ENCODE peak calls at places on chromosomes 12 and 14, in four cellular contexts. B is WTC11, M is AML-193, E is astrocyte of the spinal cord. G is an unnamed sample.

GRCh38 chr14:105473677-105474477 is 744 bp upstream of the CRIP2 start:
- DNase-seq in B (peak; percentile 99), M (peak; percentile 11), E (peak; percentile 95), G (peak; percentile 63)

GRCh38 chr12:96371787-96372699 is 28.2 kb downstream of the CDK17 start:
- DNase-seq in B (no peak), M (no peak), E (no peak), G (no peak)

GRCh38 chr14:102993523-102993922 is 63.8 kb downstream of the CDC42BPB start:
- DNase-seq in B (no peak), M (no peak), E (peak; percentile 44), G (no peak)

GRCh38 chr12:20701106-20701505 is 6.0 kb downstream of the SLCO1C1 start:
- DNase-seq in B (no peak), M (no peak), E (no peak), G (no peak)

GRCh38 chr12:13036881-13037280 is 7.3 kb upstream of the FAM234B start:
- DNase-seq in B (no peak), M (no peak), E (no peak), G (no peak)

GRCh38 chr12:67366530-67367196 is 97.5 kb downstream of the CAND1 start:
- DNase-seq in B (no peak), M (no peak), E (peak; percentile 53), G (no peak)

GRCh38 chr14:96748371-96748770 is 48.8 kb upstream of the VRK1 start:
- DNase-seq in B (no peak), M (no peak), E (no peak), G (no peak)

GRCh38 chr14:81831128-81831815 is 297.6 kb upstream of the SEL1L start:
- DNase-seq in B (no peak), M (no peak), E (no peak), G (no peak)

GRCh38 chr12:86663691-86664090 is 407.5 kb upstream of the MGAT4C start:
- DNase-seq in B (no peak), M (no peak), E (peak; percentile 17), G (no peak)

GRCh38 chr12:58639323-58639934 is 280.9 kb downstream of the LRIG3 start:
- DNase-seq in B (no peak), M (no peak), E (no peak), G (no peak)

GRCh38 chr12:69904761-69905160 is 79.7 kb downstream of the MYRFL start:
- DNase-seq in B (no peak), M (no peak), E (peak; percentile 68), G (no peak)

GRCh38 chr14:64554551-64554950 is 4.8 kb downstream of the PPP1R36 start:
- DNase-seq in B (no peak), M (no peak), E (no peak), G (no peak)

GRCh38 chr14:105374389-105374788 is 23.9 kb upstream of the TEX22 start:
- DNase-seq in B (no peak), M (no peak), E (no peak), G (no peak)

GRCh38 chr14:32472081-32472480 is 143.0 kb downstream of the AKAP6 start:
- DNase-seq in B (no peak), M (no peak), E (no peak), G (no peak)